ENCODE peak calls at places on chromosomes 7 and 10, in seven cellular contexts. One of them, this sample, is unnamed.

GRCh38 chr7:148264933-148265557 is 325.5 kb upstream of the C7orf33 start:
- DNase-seq in HepG2: peak
- DNase-seq in GM12878: no peak
- DNase-seq in H1: no peak
- DNase-seq in SK-N-SH: peak
- DNase-seq in K562: no peak
- DNase-seq in HCT116: peak
- DNase-seq in this sample: no peak

GRCh38 chr10:125057158-125058001 is 103.0 kb downstream of the CTBP2 start:
- DNase-seq in H1: no peak
- DNase-seq in SK-N-SH: peak
- DNase-seq in HepG2: no peak
- DNase-seq in HCT116: no peak
- DNase-seq in K562: peak
- DNase-seq in GM12878: no peak
- DNase-seq in this sample: peak

GRCh38 chr10:79128923-79129305 is 60.1 kb downstream of the ZMIZ1 start:
- DNase-seq in SK-N-SH: peak
- DNase-seq in H1: no peak
- DNase-seq in K562: no peak
- DNase-seq in HepG2: no peak
- DNase-seq in HCT116: no peak
- DNase-seq in GM12878: no peak
- DNase-seq in this sample: no peak

GRCh38 chr7:124718032-124718766 is 47.4 kb downstream of the GPR37 start:
- DNase-seq in HepG2: peak
- DNase-seq in K562: no peak
- DNase-seq in H1: no peak
- DNase-seq in HCT116: no peak
- DNase-seq in SK-N-SH: no peak
- DNase-seq in GM12878: no peak
- DNase-seq in this sample: no peak

GRCh38 chr7:157620616-157621015 is 283.8 kb downstream of the DNAJB6 start:
- DNase-seq in H1: no peak
- DNase-seq in K562: no peak
- DNase-seq in HepG2: no peak
- DNase-seq in HCT116: no peak
- DNase-seq in SK-N-SH: no peak
- DNase-seq in GM12878: no peak
- DNase-seq in this sample: no peak

GRCh38 chr10:29304259-29305030 is 15.6 kb downstream of the LYZL1 start:
- DNase-seq in GM12878: no peak
- DNase-seq in H1: peak
- DNase-seq in K562: peak
- DNase-seq in SK-N-SH: peak
- DNase-seq in HCT116: peak
- DNase-seq in HepG2: peak
- DNase-seq in this sample: peak

GRCh38 chr10:103479135-103479534 is at the start of gene CALHM3:
- DNase-seq in SK-N-SH: no peak
- DNase-seq in H1: no peak
- DNase-seq in GM12878: no peak
- DNase-seq in K562: peak
- DNase-seq in HCT116: peak
- DNase-seq in HepG2: no peak
- DNase-seq in this sample: no peak

GRCh38 chr7:112556633-112557032 is 75.8 kb downstream of the LSMEM1 start:
- DNase-seq in HepG2: no peak
- DNase-seq in SK-N-SH: no peak
- DNase-seq in HCT116: no peak
- DNase-seq in H1: no peak
- DNase-seq in GM12878: peak
- DNase-seq in K562: no peak
- DNase-seq in this sample: no peak

GRCh38 chr10:8174762-8175161 is 120.3 kb downstream of the GATA3 start:
- DNase-seq in HCT116: no peak
- DNase-seq in GM12878: no peak
- DNase-seq in H1: no peak
- DNase-seq in HepG2: no peak
- DNase-seq in K562: no peak
- DNase-seq in SK-N-SH: no peak
- DNase-seq in this sample: peak

GRCh38 chr7:116398672-116399071 is 100.9 kb upstream of the CAV2 start:
- DNase-seq in GM12878: no peak
- DNase-seq in HepG2: no peak
- DNase-seq in H1: no peak
- DNase-seq in HCT116: no peak
- DNase-seq in K562: no peak
- DNase-seq in SK-N-SH: no peak
- DNase-seq in this sample: no peak

GRCh38 chr7:89029864-89030263 is 234.3 kb upstream of the TEX47 start:
- DNase-seq in K562: no peak
- DNase-seq in HCT116: peak
- DNase-seq in SK-N-SH: no peak
- DNase-seq in GM12878: no peak
- DNase-seq in HepG2: no peak
- DNase-seq in H1: no peak
- DNase-seq in this sample: no peak

GRCh38 chr10:30017576-30017975 is 41.8 kb downstream of the JCAD start:
- DNase-seq in SK-N-SH: no peak
- DNase-seq in HepG2: no peak
- DNase-seq in H1: no peak
- DNase-seq in HCT116: no peak
- DNase-seq in GM12878: no peak
- DNase-seq in K562: no peak
- DNase-seq in this sample: no peak

GRCh38 chr10:25393621-25394020 is 218.8 kb downstream of the GPR158 start:
- DNase-seq in HepG2: no peak
- DNase-seq in SK-N-SH: no peak
- DNase-seq in GM12878: no peak
- DNase-seq in HCT116: no peak
- DNase-seq in H1: no peak
- DNase-seq in K562: no peak
- DNase-seq in this sample: no peak

GRCh38 chr7:69276011-69276729 is 322.1 kb upstream of the AUTS2 start:
- DNase-seq in H1: no peak
- DNase-seq in K562: no peak
- DNase-seq in HCT116: no peak
- DNase-seq in SK-N-SH: no peak
- DNase-seq in HepG2: no peak
- DNase-seq in GM12878: no peak
- DNase-seq in this sample: no peak

GRCh38 chr10:99781734-99782429 is 558 bp upstream of the ABCC2 start:
- DNase-seq in HCT116: no peak
- DNase-seq in HepG2: peak
- DNase-seq in SK-N-SH: no peak
- DNase-seq in K562: no peak
- DNase-seq in GM12878: no peak
- DNase-seq in H1: no peak
- DNase-seq in this sample: no peak

GRCh38 chr7:46511442-46512215 is 590.6 kb upstream of the IGFBP3 start:
- DNase-seq in SK-N-SH: no peak
- DNase-seq in K562: no peak
- DNase-seq in GM12878: no peak
- DNase-seq in H1: no peak
- DNase-seq in HepG2: no peak
- DNase-seq in HCT116: no peak
- DNase-seq in this sample: no peak

GRCh38 chr10:79498431-79498830 is 13.9 kb upstream of the EIF5AL1 start:
- DNase-seq in SK-N-SH: no peak
- DNase-seq in HCT116: no peak
- DNase-seq in H1: no peak
- DNase-seq in HepG2: no peak
- DNase-seq in GM12878: no peak
- DNase-seq in K562: no peak
- DNase-seq in this sample: no peak

GRCh38 chr10:4022473-4022872 is 237.5 kb upstream of the KLF6 start:
- DNase-seq in HepG2: no peak
- DNase-seq in GM12878: no peak
- DNase-seq in H1: no peak
- DNase-seq in K562: no peak
- DNase-seq in SK-N-SH: no peak
- DNase-seq in HCT116: no peak
- DNase-seq in this sample: no peak

GRCh38 chr7:22588396-22588795 is 88.4 kb upstream of the STEAP1B start:
- DNase-seq in K562: no peak
- DNase-seq in HCT116: no peak
- DNase-seq in SK-N-SH: no peak
- DNase-seq in HepG2: no peak
- DNase-seq in H1: no peak
- DNase-seq in GM12878: no peak
- DNase-seq in this sample: no peak

GRCh38 chr7:46134795-46135194 is 213.7 kb upstream of the IGFBP3 start:
- DNase-seq in HCT116: no peak
- DNase-seq in HepG2: no peak
- DNase-seq in SK-N-SH: no peak
- DNase-seq in K562: no peak
- DNase-seq in H1: no peak
- DNase-seq in GM12878: no peak
- DNase-seq in this sample: no peak

GRCh38 chr7:153397906-153398305 is 638.4 kb downstream of the ACTR3B start:
- DNase-seq in H1: peak
- DNase-seq in SK-N-SH: no peak
- DNase-seq in HepG2: no peak
- DNase-seq in GM12878: no peak
- DNase-seq in HCT116: no peak
- DNase-seq in K562: no peak
- DNase-seq in this sample: no peak
- TF ChIP-seq JUND in H1: no peak
- TF ChIP-seq JUND in SK-N-SH: no peak
- TF ChIP-seq JUND in HepG2: no peak
- TF ChIP-seq JUND in GM12878: no peak
- TF ChIP-seq JUND in HCT116: no peak
- TF ChIP-seq JUND in K562: no peak
- TF ChIP-seq JUND in this sample: no peak

DNA sequence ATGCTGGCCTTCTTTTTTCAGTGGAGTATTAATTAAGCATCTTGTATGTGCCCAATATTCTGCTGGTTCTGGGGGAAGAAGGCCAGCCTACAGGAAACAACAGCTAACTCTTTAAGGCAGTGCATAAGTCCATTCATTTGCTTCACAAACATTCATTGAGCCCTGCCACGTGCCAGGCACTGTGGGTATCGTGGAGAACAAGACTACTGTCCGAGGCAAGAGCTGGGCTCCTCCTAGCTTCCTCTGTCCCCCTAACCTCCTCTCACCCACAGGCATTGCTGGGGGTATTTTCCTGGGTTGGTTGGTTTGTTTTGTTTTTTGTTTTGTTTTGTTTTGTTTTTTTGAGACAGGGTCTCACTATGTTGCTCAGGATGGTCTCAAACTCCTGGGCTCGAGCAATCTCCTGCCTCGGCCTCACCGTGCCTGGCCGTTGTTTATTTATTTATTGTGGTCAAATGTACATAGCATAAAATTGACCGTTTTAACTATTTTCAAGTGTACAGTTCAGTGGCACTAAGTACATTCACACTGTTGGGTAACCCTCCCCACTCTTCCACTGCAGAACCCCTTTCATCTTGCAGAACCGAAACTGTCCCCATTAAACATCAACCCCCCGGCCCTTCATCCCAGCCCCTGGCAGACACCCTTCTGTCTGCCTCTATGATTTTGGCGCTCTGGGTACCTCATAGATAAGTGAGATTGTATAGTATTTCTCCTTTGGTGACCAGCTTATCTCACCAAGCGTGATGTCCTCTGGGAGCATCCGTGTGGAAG is 32.6 kb downstream of the CHST3 start:
- DNase-seq in HCT116: no peak
- DNase-seq in HepG2: no peak
- DNase-seq in SK-N-SH: no peak
- DNase-seq in GM12878: no peak
- DNase-seq in H1: no peak
- DNase-seq in K562: no peak
- DNase-seq in this sample: no peak
- TF ChIP-seq JUND in HCT116: no peak
- TF ChIP-seq JUND in HepG2: no peak
- TF ChIP-seq JUND in SK-N-SH: no peak
- TF ChIP-seq JUND in GM12878: no peak
- TF ChIP-seq JUND in H1: no peak
- TF ChIP-seq JUND in K562: no peak
- TF ChIP-seq JUND in this sample: no peak

DNA sequence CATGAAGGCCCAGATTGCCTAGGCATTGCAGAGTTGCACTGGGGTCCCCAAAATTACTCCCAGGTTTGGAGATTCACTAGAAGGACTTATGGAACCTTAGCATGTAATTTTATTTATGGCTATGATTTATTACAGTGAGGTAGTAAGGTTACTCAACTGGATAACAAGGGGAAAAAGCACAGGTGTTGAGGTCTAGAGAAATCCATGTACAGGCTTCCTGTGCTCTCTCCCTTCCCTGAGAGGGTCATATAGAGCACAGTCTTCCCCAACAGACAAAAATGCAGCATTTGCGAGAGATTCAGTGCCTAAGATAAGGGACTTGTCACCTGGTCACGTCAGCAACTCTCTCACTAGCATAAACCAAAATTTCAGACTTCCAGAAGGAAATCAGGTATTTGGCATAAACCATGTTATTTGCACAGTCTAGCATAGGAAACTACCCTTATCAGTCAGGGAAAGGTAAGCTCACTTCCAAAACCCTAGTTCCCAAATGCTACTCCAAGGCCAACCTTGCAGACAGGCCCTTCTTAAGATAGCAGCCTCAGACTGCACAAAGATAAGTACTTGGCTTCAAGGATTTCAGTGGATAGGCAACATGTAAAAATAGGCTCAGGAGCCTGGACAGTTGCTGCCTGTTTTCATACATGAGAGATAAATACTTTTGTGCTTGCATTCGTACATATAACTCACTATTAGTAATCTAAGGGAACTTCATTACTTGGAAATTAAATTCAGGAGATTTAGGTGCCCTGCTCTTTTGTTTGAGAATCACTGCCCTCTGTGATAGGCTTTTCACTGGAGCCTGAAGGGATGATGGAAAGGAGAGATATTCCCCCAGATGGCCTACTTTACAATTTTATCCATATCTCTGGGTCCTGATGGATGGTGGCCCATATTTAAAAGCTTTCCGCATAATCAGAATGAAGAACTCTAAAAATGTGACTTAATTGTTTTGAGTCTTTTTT is 378.4 kb upstream of the LRGUK start:
- DNase-seq in HepG2: no peak
- DNase-seq in H1: no peak
- DNase-seq in SK-N-SH: peak
- DNase-seq in GM12878: no peak
- DNase-seq in K562: no peak
- DNase-seq in HCT116: no peak
- DNase-seq in this sample: no peak
- TF ChIP-seq JUND in HepG2: no peak
- TF ChIP-seq JUND in H1: no peak
- TF ChIP-seq JUND in SK-N-SH: peak
- TF ChIP-seq JUND in GM12878: no peak
- TF ChIP-seq JUND in K562: no peak
- TF ChIP-seq JUND in HCT116: no peak
- TF ChIP-seq JUND in this sample: no peak

DNA sequence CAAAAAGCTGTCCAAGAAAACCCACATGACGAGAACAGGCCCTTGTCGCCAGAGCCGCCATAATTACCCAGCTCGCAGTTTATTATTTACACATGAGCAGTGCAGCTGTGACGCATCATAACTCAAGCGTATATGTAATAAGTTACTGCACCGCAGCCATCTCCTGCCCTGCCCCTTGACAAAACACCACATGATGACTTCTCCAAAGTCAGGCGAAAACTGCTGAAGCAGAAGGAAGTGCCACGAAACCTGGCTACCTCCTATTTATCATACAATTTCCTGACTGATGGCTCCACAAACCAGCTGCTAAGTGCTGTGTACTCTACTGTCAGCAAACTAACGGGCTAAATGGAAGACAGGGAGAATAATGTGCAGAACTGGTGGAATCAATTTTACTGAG is 156.2 kb downstream of the GLI3 start:
- DNase-seq in SK-N-SH: no peak
- DNase-seq in GM12878: no peak
- DNase-seq in H1: no peak
- DNase-seq in K562: no peak
- DNase-seq in HCT116: no peak
- DNase-seq in HepG2: no peak
- DNase-seq in this sample: no peak
- TF ChIP-seq JUND in SK-N-SH: no peak
- TF ChIP-seq JUND in GM12878: no peak
- TF ChIP-seq JUND in H1: no peak
- TF ChIP-seq JUND in K562: no peak
- TF ChIP-seq JUND in HCT116: no peak
- TF ChIP-seq JUND in HepG2: no peak
- TF ChIP-seq JUND in this sample: no peak

This sample was measured in T47D.